ENCODE peak calls at places on chromosomes 13 and 19, in seven cellular contexts. Y is iPS DF 6.9, J is transverse colon, K is body of pancreas, B is ascending aorta, S is heart right ventricle, N is PC-9. W is an unnamed sample. For H3K4me1, the result is how much of the 10 kb centered on the place peaks cover.

GRCh38 chr19:33402421-33403220 is 29.1 kb downstream of the CEBPG start:
- DNase-seq in Y (no peak), B (no peak), N (no peak), S (no peak), K (peak), J (peak), W (no peak)

GRCh38 chr13:27131202-27131623 is 40.4 kb downstream of the USP12 start:
- DNase-seq in K (no peak), S (no peak), Y (peak), B (no peak), J (no peak), N (peak), W (no peak)

GRCh38 chr13:35889560-35889959 is 241.6 kb downstream of the DCLK1 start:
- DNase-seq in S (no peak), N (no peak), J (no peak), Y (no peak), B (no peak), K (no peak), W (no peak)

GRCh38 chr13:111922086-111922485 is 144.9 kb upstream of the SOX1 start:
- DNase-seq in K (no peak), Y (no peak), B (peak), N (no peak), J (no peak), S (no peak), W (no peak)

GRCh38 chr19:2015611-2015950 is at the start of gene BTBD2:
- DNase-seq in Y (no peak), N (no peak), B (no peak), S (peak), J (peak), K (peak), W (peak)

GRCh38 chr19:19342086-19343015 is 21.7 kb downstream of the MAU2 start:
- DNase-seq in B (peak), Y (peak), K (peak), J (peak), S (peak), N (peak), W (peak)

GRCh38 chr13:27599845-27600553 is 20.3 kb downstream of the LNX2 start:
- DNase-seq in S (no peak), K (peak), Y (no peak), B (no peak), J (no peak), N (peak), W (no peak)

GRCh38 chr19:30066781-30067759 is 125.0 kb downstream of the URI1 start:
- DNase-seq in Y (no peak), J (peak), N (no peak), K (no peak), S (no peak), B (peak), W (no peak)

GRCh38 chr19:46124638-46125115 is at the start of gene IGFL3:
- DNase-seq in B (no peak), S (no peak), J (no peak), K (no peak), N (no peak), Y (no peak), W (no peak)

GRCh38 chr13:39552233-39552632 is 50.8 kb downstream of the LHFPL6 start:
- DNase-seq in J (no peak), B (no peak), S (no peak), Y (no peak), K (no peak), N (no peak), W (no peak)

GRCh38 chr19:16025108-16026101 is 50.9 kb upstream of the TPM4 start:
- DNase-seq in K (peak), Y (no peak), S (no peak), B (peak), J (peak), N (peak), W (no peak)

GRCh38 chr19:4337906-4338440 is 654 bp downstream of the STAP2 start:
- DNase-seq in N (no peak), B (no peak), Y (no peak), S (no peak), J (peak), K (no peak), W (no peak)

GRCh38 chr13:86383561-86383960 is 584.3 kb upstream of the SLITRK6 start:
- DNase-seq in Y (no peak), J (no peak), S (no peak), B (no peak), N (no peak), K (no peak), W (no peak)

GRCh38 chr13:65971541-65971940 is 1258.6 kb downstream of the PCDH9 start:
- DNase-seq in S (no peak), J (no peak), N (no peak), K (no peak), B (no peak), Y (no peak), W (no peak)

GRCh38 chr13:96779691-96780090 is 214.6 kb downstream of the OXGR1 start:
- DNase-seq in B (no peak), N (no peak), Y (no peak), K (no peak), S (no peak), J (no peak), W (no peak)

GRCh38 chr13:77810430-77810829 is 108.2 kb downstream of the EDNRB start:
- DNase-seq in K (no peak), J (no peak), B (no peak), Y (no peak), S (no peak), N (peak), W (no peak)

GRCh38 chr19:33684550-33685303 is 63.0 kb downstream of the CHST8 start:
- DNase-seq in K (peak), Y (no peak), J (no peak), N (no peak), S (no peak), B (no peak), W (no peak)

GRCh38 chr13:38180670-38181069 is 169.0 kb upstream of the UFM1 start:
- DNase-seq in K (no peak), J (no peak), N (no peak), B (no peak), S (no peak), Y (no peak), W (no peak)

GRCh38 chr19:5290336-5291262 is 50.0 kb downstream of the PTPRS start:
- DNase-seq in J (no peak), Y (no peak), S (no peak), B (no peak), K (no peak), N (no peak), W (no peak)

GRCh38 chr13:21232196-21232595 is 55.7 kb downstream of the MRPL57 start:
- DNase-seq in N (no peak), J (no peak), Y (no peak), K (no peak), B (no peak), S (no peak), W (no peak)

GRCh38 chr19:48111280-48111679 is 663 bp upstream of the PLA2G4C start:
- DNase-seq in J (no peak), B (no peak), S (no peak), N (no peak), K (no peak), Y (no peak), W (no peak)

GRCh38 chr19:53989600-53990533 is 1.6 kb upstream of the CACNG6 start:
- DNase-seq in J (no peak), B (no peak), K (no peak), N (no peak), Y (no peak), S (no peak), W (no peak)

GRCh38 chr13:51769455-51770127 is 34.4 kb downstream of the DHRS12 start:
- DNase-seq in B (peak), K (peak), Y (no peak), J (no peak), S (no peak), N (no peak), W (peak)

GRCh38 chr19:12156254-12157058 is at the start of gene ZNF625:
- DNase-seq in Y (peak), J (peak), K (peak), S (peak), N (peak), B (peak), W (peak)

GRCh38 chr19:11378319-11379189 is 4.1 kb downstream of the SWSAP1 start:
- DNase-seq in N (peak), J (peak), B (no peak), S (peak), Y (no peak), K (peak), W (peak)

GRCh38 chr19:1450735-1451669 is 1.1 kb downstream of the APC2 start:
- DNase-seq in K (no peak), N (no peak), B (no peak), J (no peak), S (no peak), Y (no peak), W (no peak)

GRCh38 chr13:39616087-39616694 is 13.2 kb upstream of the LHFPL6 start:
- DNase-seq in N (no peak), S (peak), B (peak), K (peak), J (peak), Y (peak), W (peak)

GRCh38 chr19:9570255-9570654 is 14.0 kb downstream of the ZNF121 start:
- DNase-seq in Y (no peak), B (no peak), K (no peak), J (no peak), S (no peak), N (no peak), W (no peak)

GRCh38 chr13:78241278-78241919 is 322.8 kb upstream of the EDNRB start:
- DNase-seq in K (no peak), J (peak), B (no peak), S (no peak), N (no peak), Y (peak), W (no peak)

GRCh38 chr19:3111586-3112247 is 17.6 kb downstream of the GNA11 start:
- DNase-seq in Y (no peak), J (no peak), B (no peak), S (no peak), K (no peak), N (no peak), W (no peak)

GRCh38 chr19:29845576-29846176 is 33.9 kb downstream of the CCNE1 start:
- DNase-seq in B (no peak), J (peak), N (no peak), K (no peak), Y (no peak), S (peak), W (peak)

DNA sequence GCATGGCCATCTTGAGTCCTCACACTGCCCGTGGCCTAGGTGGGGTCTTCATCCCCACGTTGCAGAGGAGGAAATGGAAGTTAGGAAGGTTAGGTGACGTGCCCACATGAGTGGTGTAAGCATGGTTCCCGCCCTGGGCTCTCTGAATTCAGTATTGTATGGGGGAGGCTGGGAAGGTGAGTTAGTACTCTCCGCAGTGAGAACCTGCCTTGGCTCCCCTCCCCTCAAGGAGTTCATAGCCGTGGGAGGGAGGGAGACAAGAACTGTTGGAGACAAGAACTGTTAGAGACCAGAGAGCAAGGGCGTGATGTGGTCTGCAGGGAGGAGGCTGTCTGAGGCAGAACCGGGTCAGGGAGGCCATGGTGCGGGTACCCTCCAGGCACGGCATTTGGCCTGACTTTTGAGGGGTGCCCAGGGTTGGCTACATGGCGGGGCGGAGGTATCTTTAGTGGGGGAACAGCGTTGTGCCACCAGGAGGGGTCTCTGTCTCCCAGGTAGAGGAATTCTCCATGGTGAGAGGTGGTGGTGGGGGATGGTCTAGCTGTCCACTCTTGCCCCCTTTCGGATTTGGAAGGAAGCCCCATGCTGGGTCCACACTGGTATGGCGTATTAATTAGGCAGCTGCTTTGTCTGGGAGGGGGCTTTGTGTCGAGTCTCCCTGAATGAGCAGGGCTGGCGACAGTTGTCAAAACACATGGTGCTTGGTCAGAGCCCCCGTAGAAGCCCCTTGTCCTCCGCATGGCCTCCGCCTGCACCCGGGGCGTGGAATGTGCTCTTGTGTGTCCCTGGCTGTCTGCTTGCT is 45.8 kb downstream of the CAPN12 start:
- DNase-seq in B (no peak), Y (no peak), N (no peak), S (no peak), J (no peak), K (no peak), W (no peak)
- H3K4me1 ChIP-seq in B (half or more), Y (under half), N (under half), S (half or more), J (half or more), K (half or more), W (under half)

GRCh38 chr13:40960721-40961120 is 58.4 kb downstream of the ELF1 start:
- DNase-seq in N (no peak), Y (no peak), S (no peak), K (no peak), B (no peak), J (no peak), W (no peak)
- H3K4me1 ChIP-seq in N (under half), Y (under half), S (under half), K (under half), B (under half), J (under half), W (under half)

GRCh38 chr13:100890645-100891044 is 216.1 kb upstream of the TMTC4 start:
- DNase-seq in B (no peak), K (no peak), N (no peak), J (no peak), S (no peak), Y (no peak), W (no peak)
- H3K4me1 ChIP-seq in B (under half), K (under half), N (under half), J (under half), S (under half), Y (under half), W (under half)

GRCh38 chr13:33206425-33206824 is 79.1 kb downstream of the STARD13 start:
- DNase-seq in J (no peak), B (no peak), K (no peak), Y (no peak), S (no peak), N (no peak), W (no peak)

GRCh38 chr13:33206945-33207615 is 78.5 kb downstream of the STARD13 start:
- DNase-seq in J (no peak), K (no peak), Y (no peak), N (no peak), B (no peak), S (no peak), W (no peak)

GRCh38 chr13:33208290-33208990 is 77.1 kb downstream of the STARD13 start:
- DNase-seq in S (no peak), K (peak), J (no peak), N (peak), B (no peak), Y (no peak), W (no peak)

GRCh38 chr13:33205804-33206221 is 79.7 kb downstream of the STARD13 start:
- DNase-seq in J (no peak), S (peak), K (peak), Y (no peak), N (no peak), B (peak), W (no peak)

DNA sequence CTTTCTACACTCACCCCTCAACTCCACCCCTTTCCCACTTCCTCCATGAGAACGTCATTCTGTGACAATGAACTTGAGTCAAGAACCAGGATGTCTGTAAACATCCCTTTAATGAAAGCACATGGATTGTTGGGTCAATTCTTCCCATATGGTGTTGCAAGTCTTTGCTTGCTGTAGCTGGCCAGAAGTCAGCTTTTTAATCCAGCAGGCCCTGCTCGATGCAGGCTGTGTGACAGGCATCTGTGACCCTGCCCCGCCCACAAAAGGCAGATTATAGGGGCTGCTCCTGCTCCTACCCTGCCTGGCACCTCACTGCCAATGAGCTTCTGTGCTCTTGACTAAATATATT is 78.0 kb downstream of the STARD13 start:
- DNase-seq in S (peak), K (peak), N (no peak), J (no peak), B (no peak), Y (no peak), W (peak)
- H3K4me1 ChIP-seq in S (half or more), K (half or more), N (under half), J (under half), B (under half), Y (under half), W (under half)

GRCh38 chr13:110018009-110018408 is 231.6 kb upstream of the IRS2 start:
- DNase-seq in N (no peak), B (no peak), J (no peak), S (no peak), Y (no peak), K (no peak), W (no peak)
- H3K4me1 ChIP-seq in N (under half), B (under half), J (under half), S (under half), Y (under half), K (under half), W (under half)